ENCODE peak calls at places on chromosomes 5 and 9, in eight cellular contexts. One of them, this sample, is unnamed.

GRCh38 chr9:70506159-70506558 is 91.7 kb upstream of the KLF9 start:
- DNase-seq in myocyte: no peak
- DNase-seq in NCI-H226: no peak
- DNase-seq in uterus: no peak
- DNase-seq in activated naive CD4-positive, alpha-beta T cell treated with anti-CD3 and anti-CD28 coated beads for 36 hours: no peak
- DNase-seq in RPMI7951: peak
- DNase-seq in pons: no peak
- DNase-seq in NCI-H1436: no peak
- DNase-seq in this sample: no peak

GRCh38 chr5:157301066-157301465 is 35.1 kb downstream of the CYFIP2 start:
- DNase-seq in myocyte: no peak
- DNase-seq in NCI-H226: no peak
- DNase-seq in uterus: no peak
- DNase-seq in activated naive CD4-positive, alpha-beta T cell treated with anti-CD3 and anti-CD28 coated beads for 36 hours: no peak
- DNase-seq in RPMI7951: no peak
- DNase-seq in pons: no peak
- DNase-seq in NCI-H1436: no peak
- DNase-seq in this sample: no peak

GRCh38 chr9:131095666-131096489 is 453 bp upstream of the AIF1L start:
- DNase-seq in myocyte: peak
- DNase-seq in NCI-H226: no peak
- DNase-seq in uterus: no peak
- DNase-seq in activated naive CD4-positive, alpha-beta T cell treated with anti-CD3 and anti-CD28 coated beads for 36 hours: peak
- DNase-seq in RPMI7951: no peak
- DNase-seq in pons: peak
- DNase-seq in NCI-H1436: peak
- DNase-seq in this sample: no peak

GRCh38 chr9:100601216-100601615 is 23.3 kb downstream of the CAVIN4 start:
- DNase-seq in myocyte: peak
- DNase-seq in NCI-H226: peak
- DNase-seq in uterus: no peak
- DNase-seq in activated naive CD4-positive, alpha-beta T cell treated with anti-CD3 and anti-CD28 coated beads for 36 hours: peak
- DNase-seq in RPMI7951: peak
- DNase-seq in pons: peak
- DNase-seq in NCI-H1436: peak
- DNase-seq in this sample: peak

GRCh38 chr9:98917691-98918487 is 25.8 kb upstream of the COL15A1 start:
- DNase-seq in myocyte: peak
- DNase-seq in NCI-H226: no peak
- DNase-seq in uterus: no peak
- DNase-seq in activated naive CD4-positive, alpha-beta T cell treated with anti-CD3 and anti-CD28 coated beads for 36 hours: no peak
- DNase-seq in RPMI7951: no peak
- DNase-seq in pons: no peak
- DNase-seq in NCI-H1436: no peak
- DNase-seq in this sample: no peak

GRCh38 chr9:123350590-123351310 is 5.2 kb upstream of the CRB2 start:
- DNase-seq in myocyte: peak
- DNase-seq in NCI-H226: no peak
- DNase-seq in uterus: no peak
- DNase-seq in activated naive CD4-positive, alpha-beta T cell treated with anti-CD3 and anti-CD28 coated beads for 36 hours: no peak
- DNase-seq in RPMI7951: no peak
- DNase-seq in pons: no peak
- DNase-seq in NCI-H1436: no peak
- DNase-seq in this sample: no peak

GRCh38 chr5:153613143-153613542 is 122.7 kb downstream of the GRIA1 start:
- DNase-seq in myocyte: no peak
- DNase-seq in NCI-H226: no peak
- DNase-seq in uterus: no peak
- DNase-seq in activated naive CD4-positive, alpha-beta T cell treated with anti-CD3 and anti-CD28 coated beads for 36 hours: no peak
- DNase-seq in RPMI7951: no peak
- DNase-seq in pons: no peak
- DNase-seq in NCI-H1436: no peak
- DNase-seq in this sample: no peak

GRCh38 chr5:84718377-84718776 is 333.7 kb upstream of the EDIL3 start:
- DNase-seq in myocyte: peak
- DNase-seq in NCI-H226: no peak
- DNase-seq in uterus: no peak
- DNase-seq in activated naive CD4-positive, alpha-beta T cell treated with anti-CD3 and anti-CD28 coated beads for 36 hours: no peak
- DNase-seq in RPMI7951: peak
- DNase-seq in pons: no peak
- DNase-seq in NCI-H1436: no peak
- DNase-seq in this sample: no peak

GRCh38 chr5:133827830-133828229 is 140.6 kb downstream of the C5orf15 start:
- DNase-seq in myocyte: no peak
- DNase-seq in NCI-H226: no peak
- DNase-seq in uterus: no peak
- DNase-seq in activated naive CD4-positive, alpha-beta T cell treated with anti-CD3 and anti-CD28 coated beads for 36 hours: no peak
- DNase-seq in RPMI7951: no peak
- DNase-seq in pons: no peak
- DNase-seq in NCI-H1436: no peak
- DNase-seq in this sample: no peak

GRCh38 chr5:82174128-82174918 is 103.8 kb downstream of the RPS23 start:
- DNase-seq in myocyte: peak
- DNase-seq in NCI-H226: peak
- DNase-seq in uterus: peak
- DNase-seq in activated naive CD4-positive, alpha-beta T cell treated with anti-CD3 and anti-CD28 coated beads for 36 hours: peak
- DNase-seq in RPMI7951: peak
- DNase-seq in pons: peak
- DNase-seq in NCI-H1436: peak
- DNase-seq in this sample: peak

GRCh38 chr9:88533951-88534455 is 975 bp upstream of the NXNL2 start:
- DNase-seq in myocyte: peak
- DNase-seq in NCI-H226: peak
- DNase-seq in uterus: peak
- DNase-seq in activated naive CD4-positive, alpha-beta T cell treated with anti-CD3 and anti-CD28 coated beads for 36 hours: no peak
- DNase-seq in RPMI7951: peak
- DNase-seq in pons: no peak
- DNase-seq in NCI-H1436: no peak
- DNase-seq in this sample: peak

GRCh38 chr9:110148868-110149267 is 59.1 kb downstream of the C9orf152 start:
- DNase-seq in myocyte: peak
- DNase-seq in NCI-H226: no peak
- DNase-seq in uterus: no peak
- DNase-seq in activated naive CD4-positive, alpha-beta T cell treated with anti-CD3 and anti-CD28 coated beads for 36 hours: no peak
- DNase-seq in RPMI7951: peak
- DNase-seq in pons: no peak
- DNase-seq in NCI-H1436: no peak
- DNase-seq in this sample: no peak

GRCh38 chr9:133686642-133687575 is 50.7 kb downstream of the DBH start:
- DNase-seq in myocyte: peak
- DNase-seq in NCI-H226: no peak
- DNase-seq in uterus: no peak
- DNase-seq in activated naive CD4-positive, alpha-beta T cell treated with anti-CD3 and anti-CD28 coated beads for 36 hours: no peak
- DNase-seq in RPMI7951: no peak
- DNase-seq in pons: no peak
- DNase-seq in NCI-H1436: no peak
- DNase-seq in this sample: no peak

GRCh38 chr5:82749453-82749852 is 327.7 kb downstream of the TMEM167A start:
- DNase-seq in myocyte: peak
- DNase-seq in NCI-H226: no peak
- DNase-seq in uterus: no peak
- DNase-seq in activated naive CD4-positive, alpha-beta T cell treated with anti-CD3 and anti-CD28 coated beads for 36 hours: no peak
- DNase-seq in RPMI7951: peak
- DNase-seq in pons: peak
- DNase-seq in NCI-H1436: no peak
- DNase-seq in this sample: peak

GRCh38 chr5:16922430-16922829 is 13.7 kb downstream of the MYO10 start:
- DNase-seq in myocyte: no peak
- DNase-seq in NCI-H226: no peak
- DNase-seq in uterus: no peak
- DNase-seq in activated naive CD4-positive, alpha-beta T cell treated with anti-CD3 and anti-CD28 coated beads for 36 hours: no peak
- DNase-seq in RPMI7951: no peak
- DNase-seq in pons: no peak
- DNase-seq in NCI-H1436: no peak
- DNase-seq in this sample: no peak

GRCh38 chr5:170109059-170110031 is 3.6 kb downstream of the FOXI1 start:
- DNase-seq in myocyte: no peak
- DNase-seq in NCI-H226: no peak
- DNase-seq in uterus: no peak
- DNase-seq in activated naive CD4-positive, alpha-beta T cell treated with anti-CD3 and anti-CD28 coated beads for 36 hours: no peak
- DNase-seq in RPMI7951: no peak
- DNase-seq in pons: no peak
- DNase-seq in NCI-H1436: no peak
- DNase-seq in this sample: no peak

GRCh38 chr5:157025093-157025698 is 33.7 kb downstream of the HAVCR1 start:
- DNase-seq in myocyte: no peak
- DNase-seq in NCI-H226: no peak
- DNase-seq in uterus: no peak
- DNase-seq in activated naive CD4-positive, alpha-beta T cell treated with anti-CD3 and anti-CD28 coated beads for 36 hours: peak
- DNase-seq in RPMI7951: no peak
- DNase-seq in pons: no peak
- DNase-seq in NCI-H1436: no peak
- DNase-seq in this sample: no peak

GRCh38 chr5:56026863-56027300 is 32.1 kb upstream of the IL6ST start:
- DNase-seq in myocyte: peak
- DNase-seq in NCI-H226: peak
- DNase-seq in uterus: no peak
- DNase-seq in activated naive CD4-positive, alpha-beta T cell treated with anti-CD3 and anti-CD28 coated beads for 36 hours: peak
- DNase-seq in RPMI7951: peak
- DNase-seq in pons: no peak
- DNase-seq in NCI-H1436: no peak
- DNase-seq in this sample: peak

GRCh38 chr5:44178414-44178813 is 210.8 kb downstream of the FGF10 start:
- DNase-seq in myocyte: no peak
- DNase-seq in NCI-H226: peak
- DNase-seq in uterus: no peak
- DNase-seq in activated naive CD4-positive, alpha-beta T cell treated with anti-CD3 and anti-CD28 coated beads for 36 hours: no peak
- DNase-seq in RPMI7951: no peak
- DNase-seq in pons: no peak
- DNase-seq in NCI-H1436: no peak
- DNase-seq in this sample: no peak

GRCh38 chr9:18317896-18318295 is 156.1 kb upstream of the ADAMTSL1 start:
- DNase-seq in myocyte: no peak
- DNase-seq in NCI-H226: no peak
- DNase-seq in uterus: no peak
- DNase-seq in activated naive CD4-positive, alpha-beta T cell treated with anti-CD3 and anti-CD28 coated beads for 36 hours: no peak
- DNase-seq in RPMI7951: no peak
- DNase-seq in pons: no peak
- DNase-seq in NCI-H1436: no peak
- DNase-seq in this sample: peak

GRCh38 chr5:177511796-177512675 is 2.4 kb upstream of the DOK3 start:
- DNase-seq in myocyte: no peak
- DNase-seq in NCI-H226: no peak
- DNase-seq in uterus: no peak
- DNase-seq in activated naive CD4-positive, alpha-beta T cell treated with anti-CD3 and anti-CD28 coated beads for 36 hours: no peak
- DNase-seq in RPMI7951: no peak
- DNase-seq in pons: no peak
- DNase-seq in NCI-H1436: no peak
- DNase-seq in this sample: no peak

GRCh38 chr5:127699416-127699815 is 3.8 kb upstream of the CCDC192 start:
- DNase-seq in myocyte: no peak
- DNase-seq in NCI-H226: no peak
- DNase-seq in uterus: no peak
- DNase-seq in activated naive CD4-positive, alpha-beta T cell treated with anti-CD3 and anti-CD28 coated beads for 36 hours: no peak
- DNase-seq in RPMI7951: no peak
- DNase-seq in pons: no peak
- DNase-seq in NCI-H1436: no peak
- DNase-seq in this sample: no peak

GRCh38 chr9:6855860-6856259 is 98.1 kb downstream of the KDM4C start:
- DNase-seq in myocyte: no peak
- DNase-seq in NCI-H226: peak
- DNase-seq in uterus: no peak
- DNase-seq in activated naive CD4-positive, alpha-beta T cell treated with anti-CD3 and anti-CD28 coated beads for 36 hours: no peak
- DNase-seq in RPMI7951: peak
- DNase-seq in pons: no peak
- DNase-seq in NCI-H1436: no peak
- DNase-seq in this sample: no peak

GRCh38 chr9:84238652-84239051 is 101.9 kb downstream of the SLC28A3 start:
- DNase-seq in myocyte: no peak
- DNase-seq in NCI-H226: no peak
- DNase-seq in uterus: no peak
- DNase-seq in activated naive CD4-positive, alpha-beta T cell treated with anti-CD3 and anti-CD28 coated beads for 36 hours: no peak
- DNase-seq in RPMI7951: no peak
- DNase-seq in pons: no peak
- DNase-seq in NCI-H1436: no peak
- DNase-seq in this sample: peak

GRCh38 chr5:176921669-176922196 is 22.6 kb upstream of the HK3 start:
- DNase-seq in myocyte: no peak
- DNase-seq in NCI-H226: no peak
- DNase-seq in uterus: no peak
- DNase-seq in activated naive CD4-positive, alpha-beta T cell treated with anti-CD3 and anti-CD28 coated beads for 36 hours: no peak
- DNase-seq in RPMI7951: no peak
- DNase-seq in pons: no peak
- DNase-seq in NCI-H1436: no peak
- DNase-seq in this sample: no peak

GRCh38 chr5:143393516-143393915 is 10.0 kb downstream of the NR3C1 start:
- DNase-seq in myocyte: no peak
- DNase-seq in NCI-H226: no peak
- DNase-seq in uterus: no peak
- DNase-seq in activated naive CD4-positive, alpha-beta T cell treated with anti-CD3 and anti-CD28 coated beads for 36 hours: no peak
- DNase-seq in RPMI7951: no peak
- DNase-seq in pons: no peak
- DNase-seq in NCI-H1436: no peak
- DNase-seq in this sample: no peak

GRCh38 chr5:6902597-6902996 is 189.4 kb downstream of the TENT4A start:
- DNase-seq in myocyte: no peak
- DNase-seq in NCI-H226: no peak
- DNase-seq in uterus: no peak
- DNase-seq in activated naive CD4-positive, alpha-beta T cell treated with anti-CD3 and anti-CD28 coated beads for 36 hours: no peak
- DNase-seq in RPMI7951: no peak
- DNase-seq in pons: peak
- DNase-seq in NCI-H1436: no peak
- DNase-seq in this sample: no peak

GRCh38 chr5:74865293-74865798 is 841 bp downstream of the FAM169A start:
- DNase-seq in myocyte: no peak
- DNase-seq in NCI-H226: no peak
- DNase-seq in uterus: no peak
- DNase-seq in activated naive CD4-positive, alpha-beta T cell treated with anti-CD3 and anti-CD28 coated beads for 36 hours: no peak
- DNase-seq in RPMI7951: no peak
- DNase-seq in pons: peak
- DNase-seq in NCI-H1436: no peak
- DNase-seq in this sample: no peak

GRCh38 chr5:178993955-178994579 is 1.1 kb downstream of the GRM6 start:
- DNase-seq in myocyte: no peak
- DNase-seq in NCI-H226: no peak
- DNase-seq in uterus: no peak
- DNase-seq in activated naive CD4-positive, alpha-beta T cell treated with anti-CD3 and anti-CD28 coated beads for 36 hours: no peak
- DNase-seq in RPMI7951: no peak
- DNase-seq in pons: no peak
- DNase-seq in NCI-H1436: no peak
- DNase-seq in this sample: no peak